ENCODE peak calls at places on chromosome 4, in eight cellular contexts. A is breast epithelium; L is CD4-positive, alpha-beta T cell; Y is tibial nerve; M is pancreas; J is SK-N-SH; V is psoas muscle; G is H7. C is an unnamed sample. For H3K27me3, the result is how much of the 10 kb centered on the place peaks cover.

GRCh38 chr4:168336837-168337549 is 18.4 kb upstream of the DDX60 start:
- DNase-seq in M (no peak), A (no peak), V (no peak), G (no peak), L (no peak), Y (no peak), J (no peak), C (no peak)

GRCh38 chr4:8316251-8316771 is 46.8 kb downstream of the HTRA3 start:
- DNase-seq in G (no peak), L (no peak), J (no peak), M (no peak), Y (no peak), V (no peak), A (peak), C (no peak)

GRCh38 chr4:78441786-78442185 is 109.8 kb upstream of the ANXA3 start:
- DNase-seq in M (no peak), V (no peak), G (no peak), J (no peak), Y (no peak), A (no peak), L (no peak), C (no peak)

GRCh38 chr4:182644326-182645050 is 272.7 kb downstream of the DCTD start:
- DNase-seq in G (no peak), Y (no peak), J (no peak), V (no peak), L (no peak), A (no peak), M (no peak), C (no peak)

GRCh38 chr4:7763106-7763505 is 176.6 kb downstream of the AFAP1 start:
- DNase-seq in L (no peak), G (no peak), Y (no peak), J (no peak), V (no peak), M (no peak), A (no peak), C (peak)

GRCh38 chr4:159016527-159017137 is 86.2 kb upstream of the RAPGEF2 start:
- DNase-seq in L (no peak), J (peak), V (no peak), A (no peak), M (no peak), G (peak), Y (no peak), C (no peak)

GRCh38 chr4:18937746-18938145 is 916.2 kb upstream of the LCORL start:
- DNase-seq in M (no peak), L (no peak), J (no peak), V (no peak), A (no peak), G (no peak), Y (no peak), C (no peak)

GRCh38 chr4:183485411-183486160 is 19.3 kb upstream of the ING2 start:
- DNase-seq in M (no peak), Y (no peak), G (no peak), J (no peak), V (no peak), L (no peak), A (no peak), C (no peak)

GRCh38 chr4:46986922-46987638 is 6.3 kb downstream of the GABRA4 start:
- DNase-seq in L (no peak), A (no peak), M (no peak), G (no peak), Y (no peak), V (no peak), J (no peak), C (no peak)

GRCh38 chr4:100257567-100257966 is 67.3 kb upstream of the DDIT4L start:
- DNase-seq in M (no peak), A (no peak), Y (no peak), V (no peak), J (no peak), L (no peak), G (no peak), C (no peak)

GRCh38 chr4:88696620-88697019 is 1.0 kb downstream of the NAP1L5 start:
- DNase-seq in M (no peak), J (no peak), L (no peak), A (no peak), G (no peak), V (no peak), Y (no peak), C (no peak)

GRCh38 chr4:165403667-165404066 is 24.9 kb downstream of the CPE start:
- DNase-seq in G (no peak), L (no peak), J (peak), V (no peak), A (no peak), M (no peak), Y (no peak), C (no peak)

GRCh38 chr4:100826808-100827548 is 309.2 kb upstream of the EMCN start:
- DNase-seq in G (no peak), Y (no peak), A (no peak), V (no peak), L (no peak), M (no peak), J (no peak), C (peak)

GRCh38 chr4:11894976-11895375 is 466.3 kb upstream of the HS3ST1 start:
- DNase-seq in G (no peak), Y (no peak), V (no peak), A (no peak), M (no peak), L (no peak), J (no peak), C (no peak)

GRCh38 chr4:88747351-88747750 is 49.7 kb upstream of the NAP1L5 start:
- DNase-seq in V (no peak), A (no peak), M (no peak), L (no peak), G (no peak), Y (no peak), J (no peak), C (no peak)

GRCh38 chr4:152310223-152310622 is 225.7 kb downstream of the FBXW7 start:
- DNase-seq in L (no peak), G (no peak), A (no peak), V (no peak), Y (no peak), J (no peak), M (no peak), C (no peak)

GRCh38 chr4:139988863-139989765 is 164.9 kb downstream of the MAML3 start:
- DNase-seq in L (no peak), G (no peak), V (peak), A (no peak), M (peak), Y (no peak), J (no peak), C (no peak)

GRCh38 chr4:3043272-3044020 is 30.9 kb downstream of the HTT-AS start:
- DNase-seq in V (no peak), G (no peak), M (no peak), Y (no peak), J (no peak), L (no peak), A (no peak), C (no peak)

GRCh38 chr4:74283614-74284013 is 24.7 kb upstream of the EPGN start:
- DNase-seq in J (no peak), V (no peak), G (no peak), M (no peak), A (no peak), L (no peak), Y (no peak), C (no peak)

GRCh38 chr4:102344520-102344954 is 745 bp downstream of the SLC39A8 start:
- DNase-seq in V (peak), Y (no peak), M (no peak), J (peak), A (peak), L (peak), G (peak), C (peak)

GRCh38 chr4:62402088-62402806 is 1202.1 kb downstream of the ADGRL3 start:
- DNase-seq in L (no peak), M (no peak), A (no peak), Y (no peak), G (no peak), J (no peak), V (no peak), C (no peak)

GRCh38 chr4:104909376-104909775 is 237.3 kb upstream of the TET2 start:
- DNase-seq in Y (no peak), A (no peak), V (no peak), L (no peak), J (no peak), G (no peak), M (no peak), C (no peak)

GRCh38 chr4:158302076-158302866 is 92.0 kb downstream of the TMEM144 start:
- DNase-seq in A (no peak), J (no peak), G (no peak), V (no peak), L (no peak), M (no peak), Y (no peak), C (no peak)

GRCh38 chr4:156223985-156224384 is 270.3 kb upstream of the CTSO start:
- DNase-seq in A (no peak), V (no peak), L (no peak), J (no peak), G (no peak), M (no peak), Y (no peak), C (no peak)

GRCh38 chr4:112031712-112032328 is 113.4 kb upstream of the FAM241A start:
- DNase-seq in L (no peak), J (peak), G (peak), M (no peak), Y (no peak), V (no peak), A (no peak), C (no peak)

GRCh38 chr4:57078685-57079521 is 31.3 kb downstream of the IGFBP7 start:
- DNase-seq in J (no peak), A (no peak), V (no peak), L (no peak), Y (no peak), G (peak), M (peak), C (no peak)

GRCh38 chr4:184403384-184403781 is 71.0 kb downstream of the IRF2 start:
- DNase-seq in M (no peak), V (no peak), J (no peak), Y (no peak), G (no peak), L (no peak), A (no peak), C (no peak)

GRCh38 chr4:44704673-44705072 is 21.7 kb downstream of the GNPDA2 start:
- DNase-seq in L (no peak), G (no peak), Y (no peak), M (no peak), A (no peak), J (no peak), V (no peak), C (no peak)

GRCh38 chr4:78880874-78881492 is 58.3 kb downstream of the PAQR3 start:
- DNase-seq in M (no peak), A (no peak), J (no peak), V (no peak), G (no peak), L (no peak), Y (no peak), C (no peak)

GRCh38 chr4:47085661-47086060 is 54.3 kb downstream of the GABRB1 start:
- DNase-seq in V (no peak), L (no peak), A (no peak), M (no peak), J (no peak), Y (no peak), G (no peak), C (no peak)

GRCh38 chr4:47519239-47519883 is 34.3 kb downstream of the ATP10D start:
- DNase-seq in L (no peak), G (no peak), A (no peak), V (no peak), J (no peak), M (no peak), Y (no peak), C (no peak)

GRCh38 chr4:138870739-138871633 is 144.6 kb upstream of the NOCT start:
- DNase-seq in Y (peak), M (peak), V (peak), L (peak), G (peak), J (peak), A (peak), C (peak)

GRCh38 chr4:174213734-174214101 is 69.7 kb downstream of the FBXO8 start:
- DNase-seq in V (no peak), J (no peak), G (peak), L (no peak), Y (no peak), M (no peak), A (no peak), C (no peak)
- H3K27me3 ChIP-seq in V (under half), J (under half), G (half or more), L (half or more), Y (under half), M (under half), A (under half), C (under half)

GRCh38 chr4:54217642-54218486 is 11.2 kb upstream of the PDGFRA start:
- DNase-seq in V (peak), G (peak), A (peak), Y (peak), M (peak), J (peak), L (peak), C (peak)
- H3K27me3 ChIP-seq in V (under half), G (under half), A (under half), Y (under half), M (under half), J (under half), L (under half), C (under half)

GRCh38 chr4:172978848-172979247 is 189.8 kb upstream of the GALNT7 start:
- DNase-seq in J (no peak), L (no peak), A (no peak), G (no peak), V (no peak), M (no peak), Y (no peak), C (no peak)
- H3K27me3 ChIP-seq in J (under half), L (under half), A (under half), G (under half), V (under half), M (under half), Y (under half), C (under half)

GRCh38 chr4:6469144-6469543 is 3.3 kb downstream of the PPP2R2C start:
- DNase-seq in L (no peak), Y (no peak), M (no peak), J (no peak), A (no peak), V (no peak), G (no peak), C (no peak)
- H3K27me3 ChIP-seq in L (half or more), Y (under half), M (under half), J (under half), A (under half), V (under half), G (under half), C (under half)

GRCh38 chr4:26051278-26051677 is 137.3 kb downstream of the SMIM20 start:
- DNase-seq in J (peak), M (no peak), Y (no peak), A (no peak), V (no peak), L (no peak), G (no peak), C (peak)
- H3K27me3 ChIP-seq in J (under half), M (under half), Y (under half), A (under half), V (under half), L (under half), G (under half), C (under half)

C was measured in right cardiac atrium.